ENCODE peak calls at places on chromosomes 5 and 9, in seven cellular contexts. T, X, I, P, H, E and F are unnamed samples.

GRCh38 chr9:107999890-108000289 is 510.3 kb upstream of the KLF4 start:
- DNase-seq in T (peak; percentile 40), X (no peak), I (no peak), P (no peak), H (peak; percentile 23), E (no peak), F (no peak)

GRCh38 chr9:116030532-116030931 is 123.1 kb upstream of the PAPPA start:
- DNase-seq in T (no peak), X (no peak), I (no peak), P (no peak), H (no peak), E (no peak), F (no peak)

GRCh38 chr5:179226696-179227095 is 118.6 kb downstream of the ADAMTS2 start:
- DNase-seq in T (no peak), X (no peak), I (no peak), P (no peak), H (no peak), E (no peak), F (no peak)

GRCh38 chr5:168951341-168951740 is 349.6 kb downstream of the SLIT3 start:
- DNase-seq in T (no peak), X (no peak), I (peak; percentile 59), P (no peak), H (no peak), E (no peak), F (no peak)

GRCh38 chr5:41519801-41520200 is 9.4 kb upstream of the PLCXD3 start:
- DNase-seq in T (peak; percentile 69), X (no peak), I (no peak), P (no peak), H (no peak), E (no peak), F (no peak)

GRCh38 chr9:69078581-69078980 is 43.0 kb downstream of the FXN start:
- DNase-seq in T (no peak), X (no peak), I (no peak), P (no peak), H (no peak), E (no peak), F (no peak)

GRCh38 chr5:171580506-171581265 is 161.2 kb downstream of the FGF18 start:
- DNase-seq in T (no peak), X (no peak), I (peak; percentile 21), P (peak; percentile 39), H (no peak), E (no peak), F (no peak)

GRCh38 chr9:95007470-95007869 is 281.0 kb downstream of the AOPEP start:
- DNase-seq in T (no peak), X (no peak), I (peak; percentile 57), P (no peak), H (no peak), E (no peak), F (no peak)

GRCh38 chr9:16192403-16193017 is 639.7 kb downstream of the CCDC171 start:
- DNase-seq in T (peak; percentile 45), X (no peak), I (peak; percentile 51), P (no peak), H (no peak), E (no peak), F (no peak)

GRCh38 chr9:21576331-21577189 is 94.4 kb upstream of the IFNE start:
- DNase-seq in T (peak; percentile 83), X (no peak), I (peak; percentile 91), P (no peak), H (peak; percentile 88), E (no peak), F (no peak)

GRCh38 chr5:139882961-139883539 is 87.4 kb downstream of the PSD2 start:
- DNase-seq in T (no peak), X (no peak), I (no peak), P (no peak), H (no peak), E (no peak), F (no peak)

GRCh38 chr9:69339620-69340019 is 14.6 kb downstream of the ENTREP1 start:
- DNase-seq in T (no peak), X (no peak), I (no peak), P (no peak), H (no peak), E (no peak), F (no peak)

GRCh38 chr9:109315889-109316640 is 4.8 kb downstream of the EPB41L4B start:
- DNase-seq in T (peak; percentile 96), X (no peak), I (no peak), P (no peak), H (no peak), E (no peak), F (no peak)

GRCh38 chr5:74624009-74624408 is 16.5 kb downstream of the ENC1 start:
- DNase-seq in T (no peak), X (no peak), I (no peak), P (no peak), H (no peak), E (no peak), F (no peak)

DNA sequence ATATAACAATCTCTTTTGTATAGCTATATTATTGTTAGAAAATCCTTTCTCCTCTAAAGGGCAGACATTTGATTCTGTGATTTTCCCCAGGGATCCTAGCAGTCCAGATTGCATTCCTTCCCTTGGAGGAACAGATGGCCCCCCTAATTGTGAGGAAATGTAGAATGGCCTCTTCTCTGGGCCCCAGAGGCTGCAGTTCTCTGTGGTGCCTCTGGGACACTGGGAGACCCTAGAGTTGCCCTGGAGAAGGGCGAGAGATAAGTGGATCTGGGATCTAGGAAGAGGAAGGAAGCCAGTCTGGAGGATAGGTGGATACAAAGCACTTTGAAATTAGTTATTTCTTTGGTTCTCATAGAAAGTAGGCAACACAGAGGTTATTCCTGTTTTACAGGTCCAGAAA is 1.9 kb upstream of the HINT2 start:
- DNase-seq in T (peak; percentile 6), X (no peak), I (no peak), P (peak; percentile 78), H (no peak), E (no peak), F (no peak)
- TF ChIP-seq CTCF in T (no peak), X (no peak), I (no peak), P (peak; percentile 66), H (peak; percentile 30), E (no peak), F (no peak)

DNA sequence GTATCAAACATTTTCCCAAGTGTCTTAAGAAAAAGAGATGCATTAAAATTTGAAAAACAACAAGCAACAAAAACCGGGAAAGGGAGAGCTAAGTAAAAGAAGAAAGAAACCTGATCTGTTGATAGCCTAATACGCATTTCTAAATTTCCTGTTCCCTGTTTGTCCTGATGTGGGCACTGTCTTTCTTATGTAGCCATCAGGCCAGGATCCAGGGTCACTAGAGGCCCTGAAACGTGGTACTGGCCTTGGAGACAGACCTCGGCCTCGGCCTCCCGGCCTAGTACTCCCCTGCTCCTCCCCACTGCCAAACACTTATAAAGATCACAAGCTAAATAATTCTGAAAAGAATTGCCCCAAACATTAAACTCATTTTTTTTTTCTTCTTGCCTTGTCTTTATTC is 547.2 kb downstream of the IRX1 start:
- DNase-seq in T (no peak), X (no peak), I (no peak), P (no peak), H (no peak), E (no peak), F (no peak)
- TF ChIP-seq CTCF in T (no peak), X (peak; percentile 11), I (no peak), P (no peak), H (no peak), E (no peak), F (no peak)

DNA sequence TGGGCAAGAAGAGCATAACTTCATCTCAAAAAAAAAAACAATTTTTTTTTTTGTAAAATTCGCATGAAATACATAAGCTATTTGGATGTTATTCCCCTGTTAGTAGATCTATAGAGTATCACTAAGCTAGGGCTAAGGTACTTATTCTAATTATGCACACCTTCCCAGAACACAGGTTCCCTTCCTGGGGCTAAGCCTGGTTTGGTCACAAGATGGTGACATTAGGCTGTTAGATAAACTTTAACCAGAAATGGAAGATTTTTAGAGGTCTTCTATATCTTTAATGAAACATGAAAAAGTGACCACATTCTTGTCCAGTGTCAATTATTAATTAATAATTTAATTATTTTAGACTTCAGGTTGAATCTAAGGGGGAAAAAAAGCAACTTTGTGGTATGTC is 433.5 kb downstream of the CDH18 start:
- DNase-seq in T (no peak), X (no peak), I (no peak), P (no peak), H (no peak), E (no peak), F (no peak)
- TF ChIP-seq CTCF in T (no peak), X (no peak), I (no peak), P (no peak), H (no peak), E (no peak), F (no peak)

GRCh38 chr9:112970939-112971338 is 41.1 kb downstream of the ZNF883 start:
- DNase-seq in T (peak; percentile 27), X (no peak), I (peak; percentile 13), P (no peak), H (peak; percentile 16), E (no peak), F (no peak)

GRCh38 chr9:112969730-112970129 is 42.3 kb downstream of the ZNF883 start:
- DNase-seq in T (no peak), X (no peak), I (no peak), P (no peak), H (no peak), E (no peak), F (no peak)

DNA sequence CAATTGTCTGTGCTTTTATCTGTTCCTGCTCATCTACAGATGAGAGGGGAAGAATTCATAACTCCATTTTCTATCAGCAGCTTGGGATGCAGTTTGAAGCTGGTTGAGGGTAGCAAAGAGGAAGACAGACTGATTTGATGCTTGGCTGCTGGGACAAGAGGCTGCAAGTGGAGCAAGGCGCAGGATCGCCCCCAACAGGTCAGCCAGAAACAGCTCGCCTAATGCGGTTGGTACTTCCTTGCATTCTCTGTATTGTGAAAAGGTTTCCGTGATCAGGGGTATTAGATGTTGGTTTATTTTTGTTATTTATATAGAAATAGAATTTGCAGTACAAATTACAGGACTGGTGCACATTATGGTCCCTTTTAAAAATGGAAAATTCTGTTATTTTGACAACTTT is 40.6 kb downstream of the ZNF883 start:
- DNase-seq in T (peak; percentile 29), X (peak; percentile 14), I (peak; percentile 6), P (peak; percentile 37), H (no peak), E (no peak), F (no peak)
- TF ChIP-seq CTCF in T (peak; percentile 39), X (peak; percentile 34), I (peak; percentile 30), P (no peak), H (peak; percentile 43), E (no peak), F (no peak)

GRCh38 chr5:53318303-53318702 is 162.1 kb upstream of the FST start:
- DNase-seq in T (peak; percentile 33), X (no peak), I (no peak), P (no peak), H (no peak), E (no peak), F (no peak)
- TF ChIP-seq CTCF in T (peak; percentile 45), X (no peak), I (peak; percentile 25), P (no peak), H (peak; percentile 14), E (no peak), F (no peak)

GRCh38 chr9:23492126-23493002 is 333.7 kb downstream of the ELAVL2 start:
- DNase-seq in T (peak; percentile 89), X (peak; percentile 17), I (peak; percentile 1), P (no peak), H (peak; percentile 1), E (peak; percentile 26), F (no peak)
- TF ChIP-seq CTCF in T (peak; percentile 83), X (peak; percentile 70), I (no peak), P (peak; percentile 57), H (peak; percentile 57), E (peak; percentile 20), F (no peak)